ENCODE peak calls at places on chromosome 15, in eight cellular contexts. F is endothelial cell of umbilical vein, Y is colonic mucosa, T is left ventricle myocardium inferior, L is cardiac muscle cell, J is transverse colon, C is upper lobe of right lung, A is DND-41. B is an unnamed sample.

GRCh38 chr15:40307421-40308165 is at the start of gene PLCB2:
- DNase-seq in F (no peak), Y (peak; percentile 49), T (peak; percentile 44), L (no peak), J (peak; percentile 55), C (peak; percentile 81), A (peak; percentile 70), B (peak; percentile 34)

GRCh38 chr15:96330064-96330449 is 443 bp upstream of the NR2F2 start:
- DNase-seq in F (peak; percentile 80), Y (peak; percentile 69), T (no peak), L (peak; percentile 87), J (peak; percentile 66), C (no peak), A (no peak), B (peak; percentile 58)

GRCh38 chr15:55649058-55649423 is 60.9 kb upstream of the PYGO1 start:
- DNase-seq in F (no peak), Y (no peak), T (no peak), L (peak; percentile 15), J (no peak), C (no peak), A (no peak), B (no peak)

GRCh38 chr15:40392986-40393948 is 10.7 kb downstream of the KNSTRN start:
- DNase-seq in F (no peak), Y (no peak), T (no peak), L (no peak), J (no peak), C (no peak), A (no peak), B (no peak)

GRCh38 chr15:82871577-82872484 is 62.4 kb downstream of the WHAMM start:
- DNase-seq in F (no peak), Y (no peak), T (no peak), L (peak; percentile 25), J (no peak), C (no peak), A (no peak), B (no peak)

GRCh38 chr15:29844290-29844903 is 22.1 kb upstream of the TJP1 start:
- DNase-seq in F (no peak), Y (no peak), T (no peak), L (no peak), J (no peak), C (no peak), A (no peak), B (no peak)

GRCh38 chr15:101807345-101807945 is 4.1 kb downstream of the OR4F6 start:
- DNase-seq in F (no peak), Y (no peak), T (no peak), L (no peak), J (no peak), C (no peak), A (no peak), B (no peak)

GRCh38 chr15:39202641-39203040 is 378.2 kb upstream of the THBS1 start:
- DNase-seq in F (no peak), Y (no peak), T (no peak), L (peak; percentile 10), J (no peak), C (no peak), A (no peak), B (peak; percentile 56)

GRCh38 chr15:51970981-51971352 is 611 bp downstream of the LEO1 start:
- DNase-seq in F (no peak), Y (peak; percentile 25), T (no peak), L (no peak), J (no peak), C (no peak), A (no peak), B (no peak)

GRCh38 chr15:101359365-101359947 is 64.4 kb upstream of the SNRPA1 start:
- DNase-seq in F (no peak), Y (no peak), T (no peak), L (no peak), J (no peak), C (no peak), A (no peak), B (no peak)

GRCh38 chr15:67495585-67495984 is 25.3 kb upstream of the C15orf61 start:
- DNase-seq in F (no peak), Y (no peak), T (no peak), L (no peak), J (no peak), C (no peak), A (no peak), B (no peak)

GRCh38 chr15:84656972-84657371 is 1.0 kb downstream of the NMB start:
- DNase-seq in F (no peak), Y (no peak), T (no peak), L (no peak), J (no peak), C (no peak), A (no peak), B (no peak)

GRCh38 chr15:84658788-84659411 is 901 bp upstream of the NMB start:
- DNase-seq in F (no peak), Y (no peak), T (no peak), L (no peak), J (no peak), C (no peak), A (no peak), B (no peak)

GRCh38 chr15:84657748-84658079 is 285 bp downstream of the NMB start:
- DNase-seq in F (no peak), Y (no peak), T (no peak), L (no peak), J (peak; percentile 20), C (no peak), A (no peak), B (no peak)

GRCh38 chr15:84659904-84660781 is 2.1 kb upstream of the NMB start:
- DNase-seq in F (no peak), Y (no peak), T (no peak), L (no peak), J (no peak), C (no peak), A (no peak), B (no peak)

GRCh38 chr15:84658080-84658787 is at the start of gene NMB:
- DNase-seq in F (peak; percentile 75), Y (peak; percentile 84), T (peak; percentile 74), L (peak; percentile 71), J (peak; percentile 89), C (peak; percentile 92), A (peak; percentile 88), B (peak; percentile 75)
- H3K4me3 ChIP-seq in F (peak within 1 kb of the TSS; percentile 47), Y (peak within 1 kb of the TSS; percentile 65), T (peak within 1 kb of the TSS; percentile 77), L (peak within 1 kb of the TSS; percentile 20), J (peak within 1 kb of the TSS; percentile 61), C (peak within 1 kb of the TSS; percentile 61), A (peak within 1 kb of the TSS; percentile 34), B (peak within 1 kb of the TSS; percentile 64)

DNA sequence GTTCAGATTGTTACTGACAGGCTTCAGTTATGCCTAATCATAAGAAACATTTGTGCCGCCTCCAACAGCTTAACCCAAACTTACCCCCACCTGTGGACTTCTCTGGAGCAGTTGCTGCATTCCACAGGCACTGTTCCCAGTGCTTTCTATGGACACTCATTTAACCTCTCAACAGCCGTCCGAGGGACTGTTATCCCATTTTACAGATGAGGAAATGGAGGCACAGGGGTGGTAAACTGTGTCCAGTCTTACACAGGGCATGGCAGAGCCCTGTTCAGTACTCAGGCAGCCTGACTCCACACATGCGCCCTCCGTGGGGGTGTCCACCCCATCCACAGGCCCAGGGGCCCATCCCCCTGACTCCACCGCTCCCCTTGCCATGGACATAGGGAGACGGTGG is 14.3 kb upstream of the TGM5 start:
- DNase-seq in F (no peak), Y (no peak), T (no peak), L (no peak), J (no peak), C (no peak), A (no peak), B (no peak)
- H3K4me1 ChIP-seq in F (peaks cover 2% of the 10 kb centered on the region), Y (no peaks in the 10 kb centered on the region), T (no peaks in the 10 kb centered on the region), L (no peaks in the 10 kb centered on the region), J (no peaks in the 10 kb centered on the region), C (no peaks in the 10 kb centered on the region), A (no peaks in the 10 kb centered on the region), B (no peaks in the 10 kb centered on the region)

DNA sequence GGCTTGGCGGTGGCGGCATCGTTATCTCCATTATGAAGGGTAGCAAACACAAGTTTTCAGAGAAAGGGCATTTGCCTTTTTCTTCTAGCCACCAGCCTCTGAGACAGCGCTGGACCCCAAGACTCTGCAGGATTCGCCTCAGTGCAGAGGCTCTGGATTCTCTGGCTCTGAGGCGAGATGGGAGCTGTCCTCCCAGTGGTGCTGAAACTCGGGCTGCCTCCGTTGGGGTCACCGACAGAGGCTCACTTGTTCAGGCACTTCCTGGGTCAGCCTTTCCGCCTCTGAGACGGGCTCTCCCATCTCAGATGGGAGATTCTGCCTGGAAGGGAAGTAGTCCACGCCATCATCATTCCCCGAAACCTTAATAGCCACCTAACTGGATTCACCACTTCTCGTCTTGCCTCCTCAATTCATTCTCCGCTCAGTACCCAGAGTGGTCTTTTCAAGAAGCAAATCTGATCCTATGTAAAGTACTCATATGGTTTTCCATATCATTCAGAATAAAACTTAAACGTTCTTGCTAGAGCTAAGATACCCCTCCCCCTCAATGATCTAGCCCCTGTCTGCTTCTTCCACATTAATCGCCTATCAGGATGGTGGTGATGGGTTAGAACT is 76.9 kb downstream of the RHCG start:
- DNase-seq in F (peak; percentile 23), Y (peak; percentile 42), T (peak; percentile 40), L (peak; percentile 60), J (no peak), C (no peak), A (peak; percentile 65), B (no peak)
- H3K27me3 ChIP-seq in F (peaks cover 38% of the 10 kb centered on the region), Y (peaks cover 24% of the 10 kb centered on the region), T (peaks cover 100% of the 10 kb centered on the region), L (peaks cover 96% of the 10 kb centered on the region), J (peaks cover 85% of the 10 kb centered on the region), C (peaks cover 81% of the 10 kb centered on the region), A (no peaks in the 10 kb centered on the region), B (peaks cover 54% of the 10 kb centered on the region)

GRCh38 chr15:99704444-99704838 is 28.8 kb downstream of the LYSMD4 start:
- DNase-seq in F (peak; percentile 92), Y (peak; percentile 46), T (no peak), L (peak; percentile 91), J (no peak), C (no peak), A (peak; percentile 58), B (peak; percentile 87)

GRCh38 chr15:99706557-99707303 is 26.5 kb downstream of the LYSMD4 start:
- DNase-seq in F (no peak), Y (no peak), T (no peak), L (no peak), J (no peak), C (no peak), A (no peak), B (no peak)

GRCh38 chr15:99709243-99709986 is 23.8 kb downstream of the LYSMD4 start:
- DNase-seq in F (no peak), Y (no peak), T (no peak), L (no peak), J (no peak), C (no peak), A (no peak), B (no peak)

GRCh38 chr15:99708563-99708962 is 24.7 kb downstream of the LYSMD4 start:
- DNase-seq in F (peak; percentile 93), Y (peak; percentile 72), T (peak; percentile 77), L (peak; percentile 92), J (peak; percentile 77), C (peak; percentile 89), A (no peak), B (peak; percentile 92)

DNA sequence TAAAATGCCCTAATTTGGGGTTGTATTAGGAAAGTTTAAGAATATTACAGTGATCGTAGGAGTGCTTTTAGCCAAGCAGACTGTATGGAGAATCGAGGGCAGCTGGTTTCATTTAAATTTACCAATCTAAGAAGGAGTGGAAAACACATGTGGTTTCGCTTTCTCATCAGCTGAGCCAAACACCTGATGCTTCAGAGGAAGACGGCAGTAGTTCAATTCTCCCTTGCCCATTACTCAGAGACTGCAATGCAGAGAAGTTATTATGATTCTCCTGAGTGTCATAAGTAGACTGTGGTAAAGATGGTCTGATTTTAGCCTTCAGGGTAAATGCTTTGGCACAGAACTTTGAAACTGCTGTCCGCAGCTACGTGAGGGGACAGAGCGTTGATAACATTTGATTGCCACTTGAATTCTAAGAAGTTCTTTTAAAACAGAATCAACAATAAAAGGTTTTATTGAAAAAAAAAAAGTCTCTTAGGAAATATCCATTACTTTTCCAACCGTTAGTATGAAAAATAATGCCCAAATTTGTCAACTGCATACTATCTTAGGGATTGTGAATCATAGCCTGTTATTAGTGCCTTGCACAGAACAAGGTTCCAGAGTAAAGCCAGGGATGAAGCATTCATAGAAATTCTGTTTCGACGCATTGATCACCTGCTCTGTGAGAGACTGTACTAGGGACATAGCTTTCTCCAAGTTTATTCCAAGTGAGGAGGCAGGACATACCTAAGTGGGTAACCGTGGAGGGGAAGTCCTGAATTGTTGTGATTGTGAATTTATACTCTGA is 25.6 kb downstream of the LYSMD4 start:
- DNase-seq in F (peak; percentile 28), Y (no peak), T (no peak), L (no peak), J (no peak), C (no peak), A (no peak), B (no peak)
- H3K4me3 ChIP-seq in F (no peak overlapping the region), Y (no peak overlapping the region), T (peak overlapping the region; percentile 19), L (no peak overlapping the region), J (no peak overlapping the region), C (no peak overlapping the region), A (no peak overlapping the region), B (no peak overlapping the region)

B was measured in small intestine.